ENCODE peak calls at places on chromosomes 13 and 19, in four cellular contexts. One of them, this sample, is unnamed.

GRCh38 chr13:46908511-46908910 is 11.7 kb upstream of the HTR2A start:
- DNase-seq in EH: peak; percentile 74
- DNase-seq in T-helper 1 cell: no peak
- DNase-seq in stromal cell of bone marrow: peak; percentile 73
- DNase-seq in this sample: no peak

GRCh38 chr13:30851697-30852096 is 54.4 kb upstream of the MEDAG start:
- DNase-seq in EH: no peak
- DNase-seq in stromal cell of bone marrow: no peak
- DNase-seq in T-helper 1 cell: no peak
- DNase-seq in this sample: no peak

GRCh38 chr13:100773923-100774641 is 99.5 kb upstream of the TMTC4 start:
- DNase-seq in T-helper 1 cell: no peak
- DNase-seq in EH: no peak
- DNase-seq in stromal cell of bone marrow: no peak
- DNase-seq in this sample: no peak

GRCh38 chr13:81048026-81048461 is 707.1 kb upstream of the SPRY2 start:
- DNase-seq in stromal cell of bone marrow: no peak
- DNase-seq in T-helper 1 cell: no peak
- DNase-seq in EH: no peak
- DNase-seq in this sample: no peak

GRCh38 chr19:1852294-1852646 is 4.0 kb upstream of the REXO1 start:
- DNase-seq in stromal cell of bone marrow: no peak
- DNase-seq in EH: no peak
- DNase-seq in T-helper 1 cell: no peak
- DNase-seq in this sample: no peak

GRCh38 chr19:8511573-8512101 is 2.3 kb downstream of the ZNF414 start:
- DNase-seq in EH: no peak
- DNase-seq in T-helper 1 cell: no peak
- DNase-seq in stromal cell of bone marrow: no peak
- DNase-seq in this sample: no peak

GRCh38 chr13:28413999-28414398 is 80.9 kb downstream of the FLT1 start:
- DNase-seq in stromal cell of bone marrow: no peak
- DNase-seq in T-helper 1 cell: no peak
- DNase-seq in EH: no peak
- DNase-seq in this sample: no peak

GRCh38 chr19:19822148-19822429 is 539 bp upstream of the ZNF506 start:
- DNase-seq in T-helper 1 cell: no peak
- DNase-seq in EH: no peak
- DNase-seq in stromal cell of bone marrow: no peak
- DNase-seq in this sample: no peak

GRCh38 chr19:11539495-11540365 is 1.1 kb downstream of the CNN1 start:
- DNase-seq in stromal cell of bone marrow: no peak
- DNase-seq in EH: peak; percentile 70
- DNase-seq in T-helper 1 cell: no peak
- DNase-seq in this sample: peak; percentile 85

GRCh38 chr13:98171806-98172569 is 5.1 kb downstream of the RNF113B start:
- DNase-seq in EH: peak; percentile 79
- DNase-seq in stromal cell of bone marrow: no peak
- DNase-seq in T-helper 1 cell: no peak
- DNase-seq in this sample: peak; percentile 78

GRCh38 chr13:51729853-51730553 is 74.0 kb downstream of the DHRS12 start:
- DNase-seq in EH: peak; percentile 93
- DNase-seq in stromal cell of bone marrow: peak; percentile 90
- DNase-seq in T-helper 1 cell: no peak
- DNase-seq in this sample: peak; percentile 76

GRCh38 chr19:57934820-57935665 is at the start of gene ZNF418:
- DNase-seq in T-helper 1 cell: no peak
- DNase-seq in stromal cell of bone marrow: peak; percentile 82
- DNase-seq in EH: peak; percentile 71
- DNase-seq in this sample: peak; percentile 51

GRCh38 chr13:107608736-107609135 is 606.6 kb downstream of the LIG4 start:
- DNase-seq in EH: no peak
- DNase-seq in stromal cell of bone marrow: no peak
- DNase-seq in T-helper 1 cell: no peak
- DNase-seq in this sample: no peak

GRCh38 chr13:97223711-97224461 is 1.8 kb downstream of the MBNL2 start:
- DNase-seq in EH: peak; percentile 95
- DNase-seq in stromal cell of bone marrow: peak; percentile 86
- DNase-seq in T-helper 1 cell: no peak
- DNase-seq in this sample: peak; percentile 73

GRCh38 chr19:5563008-5563431 is 4.7 kb downstream of the TINCR start:
- DNase-seq in T-helper 1 cell: no peak
- DNase-seq in stromal cell of bone marrow: no peak
- DNase-seq in EH: no peak
- DNase-seq in this sample: no peak

GRCh38 chr19:57271280-57271679 is 9.0 kb upstream of the ZNF460 start:
- DNase-seq in EH: no peak
- DNase-seq in T-helper 1 cell: no peak
- DNase-seq in stromal cell of bone marrow: no peak
- DNase-seq in this sample: no peak

GRCh38 chr19:3987619-3988371 is 2.5 kb upstream of the EEF2 start:
- DNase-seq in EH: peak; percentile 86
- DNase-seq in stromal cell of bone marrow: peak; percentile 63
- DNase-seq in T-helper 1 cell: peak; percentile 81
- DNase-seq in this sample: peak; percentile 91

GRCh38 chr19:12092065-12092867 is 27.7 kb downstream of the ZNF844 start:
- DNase-seq in T-helper 1 cell: no peak
- DNase-seq in EH: peak; percentile 93
- DNase-seq in stromal cell of bone marrow: peak; percentile 84
- DNase-seq in this sample: peak; percentile 95

GRCh38 chr13:40231311-40231710 is 435.1 kb downstream of the FOXO1 start:
- DNase-seq in stromal cell of bone marrow: no peak
- DNase-seq in EH: peak; percentile 32
- DNase-seq in T-helper 1 cell: no peak
- DNase-seq in this sample: no peak

GRCh38 chr19:40907968-40908735 is 26.1 kb upstream of the CYP2A7 start:
- DNase-seq in stromal cell of bone marrow: no peak
- DNase-seq in EH: no peak
- DNase-seq in T-helper 1 cell: peak; percentile 16
- DNase-seq in this sample: no peak

GRCh38 chr13:77521194-77521593 is 14.3 kb upstream of the SCEL start:
- DNase-seq in stromal cell of bone marrow: no peak
- DNase-seq in T-helper 1 cell: no peak
- DNase-seq in EH: no peak
- DNase-seq in this sample: no peak

GRCh38 chr19:3178377-3178972 is at the start of gene S1PR4:
- DNase-seq in EH: no peak
- DNase-seq in T-helper 1 cell: peak; percentile 44
- DNase-seq in stromal cell of bone marrow: no peak
- DNase-seq in this sample: no peak

GRCh38 chr19:12867120-12868099 is 13.8 kb downstream of the DNASE2 start:
- DNase-seq in EH: peak; percentile 62
- DNase-seq in stromal cell of bone marrow: no peak
- DNase-seq in T-helper 1 cell: peak; percentile 35
- DNase-seq in this sample: no peak

GRCh38 chr19:45496349-45496953 is 396 bp downstream of the RTN2 start:
- DNase-seq in EH: peak; percentile 37
- DNase-seq in T-helper 1 cell: no peak
- DNase-seq in stromal cell of bone marrow: no peak
- DNase-seq in this sample: peak; percentile 85

GRCh38 chr13:67078062-67078461 is 152.1 kb downstream of the PCDH9 start:
- DNase-seq in stromal cell of bone marrow: no peak
- DNase-seq in EH: no peak
- DNase-seq in T-helper 1 cell: no peak
- DNase-seq in this sample: peak; percentile 21

GRCh38 chr13:23679214-23679613 is 109.0 kb downstream of the TNFRSF19 start:
- DNase-seq in EH: peak; percentile 65
- DNase-seq in stromal cell of bone marrow: no peak
- DNase-seq in T-helper 1 cell: no peak
- DNase-seq in this sample: no peak

GRCh38 chr13:102651392-102651791 is 43.5 kb downstream of the METTL21C start:
- DNase-seq in T-helper 1 cell: no peak
- DNase-seq in stromal cell of bone marrow: peak; percentile 13
- DNase-seq in EH: peak; percentile 59
- DNase-seq in this sample: no peak

GRCh38 chr19:32924200-32924599 is 47.6 kb downstream of the CEP89 start:
- DNase-seq in stromal cell of bone marrow: no peak
- DNase-seq in T-helper 1 cell: no peak
- DNase-seq in EH: peak; percentile 23
- DNase-seq in this sample: no peak

GRCh38 chr13:100933841-100934240 is 259.2 kb upstream of the TMTC4 start:
- DNase-seq in EH: no peak
- DNase-seq in stromal cell of bone marrow: no peak
- DNase-seq in T-helper 1 cell: no peak
- DNase-seq in this sample: no peak

GRCh38 chr13:23418776-23419683 is 14.5 kb downstream of the SACS start:
- DNase-seq in EH: no peak
- DNase-seq in stromal cell of bone marrow: no peak
- DNase-seq in T-helper 1 cell: no peak
- DNase-seq in this sample: no peak

GRCh38 chr19:904545-904944 is 8.5 kb downstream of the R3HDM4 start:
- DNase-seq in T-helper 1 cell: no peak
- DNase-seq in stromal cell of bone marrow: no peak
- DNase-seq in EH: no peak
- DNase-seq in this sample: no peak

GRCh38 chr19:12802267-12803106 is 618 bp downstream of the THSD8 start:
- DNase-seq in EH: no peak
- DNase-seq in stromal cell of bone marrow: no peak
- DNase-seq in T-helper 1 cell: no peak
- DNase-seq in this sample: no peak

GRCh38 chr19:10922638-10923014 is 5.8 kb downstream of the YIPF2 start:
- DNase-seq in EH: no peak
- DNase-seq in stromal cell of bone marrow: no peak
- DNase-seq in T-helper 1 cell: no peak
- DNase-seq in this sample: no peak

GRCh38 chr19:33774751-33775150 is 21.9 kb upstream of the KCTD15 start:
- DNase-seq in EH: no peak
- DNase-seq in T-helper 1 cell: no peak
- DNase-seq in stromal cell of bone marrow: no peak
- DNase-seq in this sample: no peak

This sample was measured in aorta.